ENCODE peak calls at places on chromosomes 7 and 10, in six cellular contexts. Z is H7; M is mucosa of descending colon; U is non-pigmented ciliary epithelial cell; O is naive thymus-derived CD8-positive, alpha-beta T cell; P is sciatic nerve. N is an unnamed sample.

GRCh38 chr7:44050915-44051560 is 6.5 kb downstream of the DBNL start:
- DNase-seq in M (no peak), U (no peak), Z (no peak), O (no peak), P (no peak), N (no peak)

GRCh38 chr10:132037676-132037975 is 28.1 kb upstream of the JAKMIP3 start:
- DNase-seq in P (no peak), M (no peak), Z (peak; percentile 92), U (no peak), O (no peak), N (no peak)

GRCh38 chr10:45819552-45819951 is 27.7 kb downstream of the AGAP4 start:
- DNase-seq in M (no peak), O (no peak), P (no peak), U (no peak), Z (no peak), N (no peak)

GRCh38 chr10:1297566-1298301 is 241.5 kb downstream of the WDR37 start:
- DNase-seq in O (no peak), Z (peak; percentile 85), M (no peak), U (no peak), P (no peak), N (no peak)

GRCh38 chr7:2123360-2123759 is 109.4 kb downstream of the MAD1L1 start:
- DNase-seq in M (no peak), Z (peak; percentile 80), O (no peak), U (no peak), P (no peak), N (no peak)

GRCh38 chr10:123249894-123250293 is 95.7 kb downstream of the BUB3 start:
- DNase-seq in M (no peak), P (no peak), O (no peak), U (no peak), Z (no peak), N (no peak)

GRCh38 chr10:89283174-89283987 is 18.5 kb upstream of the IFIT2 start:
- DNase-seq in O (no peak), U (no peak), Z (no peak), M (no peak), P (no peak), N (no peak)

GRCh38 chr7:27048438-27048837 is 47.4 kb downstream of the HOXA1 start:
- DNase-seq in P (no peak), U (no peak), Z (peak; percentile 68), M (no peak), O (no peak), N (no peak)

GRCh38 chr7:19113001-19113349 is 4.5 kb downstream of the TWIST1 start:
- DNase-seq in Z (no peak), U (no peak), P (no peak), O (no peak), M (no peak), N (no peak)

GRCh38 chr7:148492157-148492860 is 98.3 kb upstream of the C7orf33 start:
- DNase-seq in Z (no peak), P (no peak), U (no peak), O (no peak), M (no peak), N (no peak)

GRCh38 chr7:67620216-67620933 is 623.7 kb downstream of the TYW1 start:
- DNase-seq in P (no peak), O (no peak), Z (no peak), M (no peak), U (no peak), N (no peak)

GRCh38 chr7:2508327-2509231 is 11.0 kb upstream of the LFNG start:
- DNase-seq in M (peak; percentile 58), P (peak; percentile 83), O (peak; percentile 89), Z (no peak), U (no peak), N (no peak)

GRCh38 chr10:6200588-6201510 is 1.9 kb upstream of the PFKFB3 start:
- DNase-seq in P (no peak), M (peak; percentile 48), Z (peak; percentile 70), O (peak; percentile 8), U (no peak), N (no peak)

GRCh38 chr10:63264852-63265617 is 131.9 kb downstream of the NRBF2 start:
- DNase-seq in M (peak; percentile 47), O (peak; percentile 10), Z (no peak), U (no peak), P (no peak), N (no peak)

GRCh38 chr7:80725181-80725611 is 86.8 kb downstream of the CD36 start:
- DNase-seq in U (no peak), M (no peak), O (no peak), Z (no peak), P (no peak), N (no peak)

GRCh38 chr7:132066776-132067175 is 509.5 kb downstream of the PLXNA4 start:
- DNase-seq in U (no peak), P (no peak), M (no peak), O (no peak), Z (no peak), N (no peak)

GRCh38 chr7:68678196-68678595 is 920.1 kb upstream of the AUTS2 start:
- DNase-seq in Z (no peak), M (no peak), O (no peak), P (no peak), U (no peak), N (no peak)

GRCh38 chr10:44974628-44975431 is 3.8 kb downstream of the DEPP1 start:
- DNase-seq in M (peak; percentile 79), Z (peak; percentile 94), O (peak; percentile 42), U (no peak), P (peak; percentile 82), N (peak; percentile 78)

GRCh38 chr7:36300696-36301350 is 88.8 kb upstream of the ANLN start:
- DNase-seq in O (no peak), U (no peak), Z (no peak), P (no peak), M (no peak), N (peak; percentile 67)

GRCh38 chr7:20141666-20142065 is 75.5 kb downstream of the MACC1 start:
- DNase-seq in M (no peak), O (no peak), Z (no peak), P (no peak), U (no peak), N (no peak)

GRCh38 chr10:89525556-89525955 is 9.8 kb downstream of the SLC16A12 start:
- DNase-seq in P (no peak), Z (no peak), U (no peak), O (no peak), M (peak; percentile 13), N (no peak)